ENCODE peak calls at places on chromosomes 7 and 10, in four cellular contexts. F, P, V and E are unnamed samples.

GRCh38 chr7:127877951-127878350 is 153.3 kb downstream of the LRRC4 start:
- DNase-seq in F (no peak), P (no peak), V (no peak), E (no peak)

GRCh38 chr7:142535123-142535779 is 214.0 kb upstream of the PRSS1 start:
- DNase-seq in P (peak), F (no peak), V (peak), E (no peak)

GRCh38 chr7:144650439-144650838 is 185.4 kb downstream of the TPK1 start:
- DNase-seq in F (no peak), V (no peak), P (no peak), E (no peak)

GRCh38 chr10:73810358-73810734 is 1.1 kb downstream of the NDST2 start:
- DNase-seq in V (no peak), P (no peak), F (no peak), E (no peak)

GRCh38 chr7:95690367-95690947 is 81.9 kb upstream of the DYNC1I1 start:
- DNase-seq in P (peak), F (no peak), V (peak), E (no peak)

GRCh38 chr7:142669074-142669654 is 80.1 kb upstream of the PRSS1 start:
- DNase-seq in F (no peak), V (peak), P (no peak), E (no peak)

GRCh38 chr7:52147240-52147639 is 830.6 kb upstream of the COBL start:
- DNase-seq in V (no peak), F (no peak), P (no peak), E (no peak)

GRCh38 chr7:123637878-123638277 is 17.8 kb upstream of the LMOD2 start:
- DNase-seq in F (no peak), P (no peak), V (no peak), E (no peak)

GRCh38 chr10:59779656-59780521 is 26.6 kb upstream of the MRLN start:
- DNase-seq in V (no peak), P (no peak), F (no peak), E (no peak)

GRCh38 chr10:78700816-78701520 is 367.8 kb upstream of the ZMIZ1 start:
- DNase-seq in P (no peak), F (peak), V (no peak), E (no peak)

GRCh38 chr10:114682532-114682931 is 24.5 kb upstream of the ABLIM1 start:
- DNase-seq in V (no peak), P (no peak), F (no peak), E (no peak)

GRCh38 chr10:102394079-102394800 is 1.3 kb upstream of the NFKB2 start:
- DNase-seq in V (peak), P (peak), F (peak), E (peak)

GRCh38 chr10:114379631-114380041 is 24.7 kb downstream of the AFAP1L2 start:
- DNase-seq in F (no peak), V (peak), P (no peak), E (no peak)

GRCh38 chr7:66167773-66168367 is 37.3 kb upstream of the TPST1 start:
- DNase-seq in F (no peak), V (peak), P (no peak), E (no peak)

GRCh38 chr10:130463104-130463875 is 327.1 kb downstream of the GLRX3 start:
- DNase-seq in F (peak), P (no peak), V (no peak), E (peak)

GRCh38 chr7:151795168-151795754 is 81.7 kb downstream of the PRKAG2 start:
- DNase-seq in V (no peak), P (no peak), F (no peak), E (no peak)

GRCh38 chr7:129387537-129387936 is 46.7 kb upstream of the STRIP2 start:
- DNase-seq in V (no peak), F (no peak), P (no peak), E (no peak)

GRCh38 chr10:15814565-15814964 is 45.7 kb downstream of the MINDY3 start:
- DNase-seq in P (no peak), V (no peak), F (no peak), E (no peak)

GRCh38 chr7:155791214-155791737 is 21.0 kb downstream of the SHH start:
- DNase-seq in F (no peak), V (no peak), P (no peak), E (no peak)

GRCh38 chr7:47496064-47496665 is 85.7 kb downstream of the TNS3 start:
- DNase-seq in V (no peak), F (no peak), P (no peak), E (no peak)

GRCh38 chr7:97845622-97846203 is 26.5 kb downstream of the ASNS start:
- DNase-seq in V (peak), F (no peak), P (no peak), E (no peak)

GRCh38 chr10:73044378-73045285 is 52.0 kb downstream of the P4HA1 start:
- DNase-seq in P (no peak), V (peak), F (no peak), E (no peak)

GRCh38 chr7:105906169-105906568 is 29.8 kb upstream of the ATXN7L1 start:
- DNase-seq in P (no peak), F (no peak), V (no peak), E (no peak)

GRCh38 chr7:106073701-106074100 is 38.4 kb downstream of the SYPL1 start:
- DNase-seq in V (no peak), F (no peak), P (no peak), E (no peak)

GRCh38 chr10:133162178-133162909 is 2.3 kb downstream of the KNDC1 start:
- DNase-seq in V (no peak), P (no peak), F (no peak), E (no peak)

GRCh38 chr7:91353923-91354322 is 89.7 kb downstream of the FZD1 start:
- DNase-seq in P (no peak), V (no peak), F (no peak), E (no peak)

GRCh38 chr10:119659951-119660350 is 8.8 kb downstream of the BAG3 start:
- DNase-seq in P (no peak), F (no peak), V (no peak), E (no peak)

GRCh38 chr7:512146-512510 is 7.5 kb downstream of the PDGFA start:
- DNase-seq in F (no peak), P (no peak), V (no peak), E (no peak)

GRCh38 chr10:85527610-85528317 is 838.8 kb downstream of the GRID1 start:
- DNase-seq in P (no peak), F (no peak), V (peak), E (no peak)

GRCh38 chr10:114266521-114266920 is 27.5 kb downstream of the VWA2 start:
- DNase-seq in P (no peak), V (peak), F (no peak), E (no peak)

GRCh38 chr10:63720072-63720537 is 198.9 kb downstream of the REEP3 start:
- DNase-seq in V (peak), F (no peak), P (peak), E (no peak)

GRCh38 chr7:55171157-55171556 is 152.3 kb downstream of the EGFR start:
- DNase-seq in V (no peak), F (no peak), P (no peak), E (no peak)

GRCh38 chr10:124213471-124213870 is 120.1 kb upstream of the CHST15 start:
- DNase-seq in P (no peak), V (no peak), F (peak), E (no peak)

GRCh38 chr7:1236831-1237701 is 4.4 kb downstream of the UNCX start:
- DNase-seq in F (no peak), V (no peak), P (no peak), E (no peak)

GRCh38 chr7:78716876-78717275 is 736.6 kb downstream of the MAGI2 start:
- DNase-seq in V (no peak), F (no peak), P (no peak), E (no peak)

DNA sequence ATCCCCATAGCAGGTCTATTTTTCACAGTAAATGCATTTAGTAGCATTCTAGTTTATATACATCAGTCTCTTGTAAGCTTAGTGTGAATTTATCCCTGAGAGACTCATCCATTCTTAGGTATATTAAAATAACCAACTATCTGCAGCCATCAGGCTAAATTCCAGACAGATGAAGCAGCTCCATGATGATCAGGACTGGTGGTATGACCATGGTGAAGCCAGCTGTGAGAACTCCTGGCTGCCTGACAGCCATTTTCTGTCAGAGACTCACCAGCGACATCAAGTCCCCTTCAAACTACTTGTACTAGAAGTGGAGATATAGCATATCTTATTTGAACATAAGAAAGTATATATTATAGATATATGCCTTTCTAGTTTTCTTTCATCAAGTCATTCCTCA is 70.3 kb upstream of the GSDME start:
- DNase-seq in V (peak), F (no peak), P (no peak), E (no peak)
- H3K27ac ChIP-seq in V (peak), F (no peak), P (no peak), E (peak)

GRCh38 chr10:1538121-1538520 is 199.2 kb downstream of the ADARB2 start:
- DNase-seq in P (no peak), V (no peak), F (no peak), E (no peak)

GRCh38 chr10:1534820-1535219 is 202.5 kb downstream of the ADARB2 start:
- DNase-seq in F (no peak), P (no peak), V (no peak), E (no peak)

GRCh38 chr10:1532636-1533035 is 204.7 kb downstream of the ADARB2 start:
- DNase-seq in P (no peak), V (no peak), F (no peak), E (no peak)

GRCh38 chr10:1536341-1536740 is 201.0 kb downstream of the ADARB2 start:
- DNase-seq in F (no peak), P (no peak), V (no peak), E (no peak)

DNA sequence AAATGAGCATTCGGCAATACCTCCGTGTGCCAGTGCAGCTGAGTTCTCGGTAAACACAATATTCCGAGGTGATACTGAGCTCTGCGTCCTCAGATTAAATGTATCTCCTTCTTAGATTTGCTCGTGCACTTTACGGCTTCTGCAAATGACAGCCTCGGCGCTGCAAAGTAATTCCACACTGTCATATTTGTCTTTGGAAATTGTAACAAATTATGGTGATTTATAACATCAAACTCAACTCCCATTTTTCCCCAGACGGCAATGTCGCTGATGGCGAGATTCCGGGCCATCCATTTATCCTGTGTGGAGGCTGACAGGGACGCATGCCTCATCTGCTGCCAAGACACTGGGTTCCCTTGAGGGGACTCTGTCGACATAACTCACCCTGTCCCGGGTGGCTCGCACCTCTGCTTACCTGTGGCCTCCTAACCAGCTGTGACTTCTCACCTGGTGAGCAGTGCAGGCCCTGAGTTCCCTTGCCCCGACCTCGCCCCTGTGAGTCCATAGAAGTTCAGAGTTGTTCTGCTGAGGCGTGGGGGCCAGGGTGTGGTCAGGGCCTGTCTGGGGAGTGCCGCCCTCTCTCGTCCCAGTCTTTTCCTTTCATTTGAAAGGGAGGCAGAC is 201.9 kb downstream of the ADARB2 start:
- DNase-seq in V (no peak), P (no peak), F (no peak), E (no peak)
- TF ChIP-seq CTCF in V (no peak), P (no peak), F (no peak), E (no peak)

DNA sequence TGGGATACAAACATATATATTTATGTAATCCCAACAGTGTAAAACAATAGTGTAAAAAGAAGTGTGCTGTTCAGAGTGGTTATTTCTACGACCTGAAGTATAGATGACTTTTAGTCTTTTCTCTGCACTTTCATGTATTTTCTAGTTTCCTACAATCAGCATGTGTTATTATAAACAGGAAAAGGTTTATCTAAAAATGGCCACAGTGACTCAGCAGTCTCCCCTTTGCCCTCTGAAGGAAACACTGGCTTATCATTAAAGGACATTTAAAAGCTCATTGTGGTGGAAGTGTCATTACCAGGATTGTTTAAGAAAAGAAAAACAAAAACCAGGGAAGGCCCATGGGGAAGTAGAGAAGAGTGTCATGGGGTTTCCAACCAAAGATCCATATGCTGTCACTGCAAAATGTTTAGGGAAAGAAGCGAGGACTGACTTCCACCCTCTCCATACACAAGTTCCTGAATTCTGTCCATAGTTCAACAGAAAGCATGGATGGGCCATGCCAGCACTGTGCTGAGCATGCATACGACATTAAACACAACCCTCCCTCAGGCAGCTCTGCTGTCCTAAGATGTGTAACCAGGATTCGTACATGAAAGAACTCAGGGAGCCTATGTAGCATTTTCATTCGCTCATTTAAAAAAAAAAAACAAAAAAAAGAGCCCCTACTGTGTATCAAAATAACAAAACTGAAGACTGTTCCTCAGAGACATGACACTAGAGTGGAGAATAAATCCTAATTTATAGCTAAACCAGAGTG is 10.2 kb downstream of the CYREN start:
- DNase-seq in P (no peak), F (no peak), V (peak), E (no peak)
- H3K27ac ChIP-seq in P (peak), F (peak), V (peak), E (peak)

GRCh38 chr7:134357486-134357885 is 40.8 kb upstream of the SLC35B4 start:
- DNase-seq in V (no peak), F (no peak), P (no peak), E (no peak)
- TF ChIP-seq CTCF in V (no peak), F (no peak), P (no peak), E (no peak)

DNA sequence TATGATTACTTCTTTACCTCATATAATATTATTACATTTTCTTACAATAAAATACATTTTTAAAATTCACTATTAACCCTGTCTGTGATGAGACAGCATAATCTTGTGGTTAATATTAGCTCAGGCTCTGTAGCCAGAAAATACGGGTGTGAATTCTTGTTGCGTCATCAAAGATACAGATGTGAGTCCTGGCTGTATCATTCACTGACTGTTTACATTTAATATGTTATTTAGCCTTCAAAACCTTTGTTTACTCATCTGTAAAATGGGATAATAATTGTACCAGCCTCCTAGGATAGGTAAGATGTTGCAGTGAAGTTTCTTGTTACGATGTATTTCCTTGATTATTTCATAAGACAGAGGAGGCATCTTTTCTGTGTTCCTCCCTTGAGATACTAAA is 184.7 kb upstream of the PRPS1L1 start:
- DNase-seq in F (no peak), P (no peak), V (no peak), E (no peak)
- H3K27ac ChIP-seq in F (no peak), P (no peak), V (no peak), E (no peak)

GRCh38 chr10:110107887-110108286 is 99.5 kb upstream of the MXI1 start:
- DNase-seq in P (no peak), F (no peak), V (no peak), E (no peak)

GRCh38 chr10:110118891-110119621 is 88.3 kb upstream of the MXI1 start:
- DNase-seq in F (no peak), P (peak), V (no peak), E (no peak)

GRCh38 chr10:110115784-110116520 is 91.5 kb upstream of the MXI1 start:
- DNase-seq in P (no peak), F (no peak), V (no peak), E (no peak)

GRCh38 chr10:110110338-110110737 is 97.1 kb upstream of the MXI1 start:
- DNase-seq in F (no peak), P (no peak), V (no peak), E (no peak)

GRCh38 chr10:110113670-110114337 is 93.6 kb upstream of the MXI1 start:
- DNase-seq in V (no peak), F (no peak), P (peak), E (no peak)
- TF ChIP-seq CTCF in V (peak), F (no peak), P (no peak), E (no peak)